ENCODE peak calls at places on chromosomes 4 and X, in nine cellular contexts. S is activated CD8-positive, alpha-beta memory T cell treated with anti-CD3 and anti-CD28 coated beads for 4 hours; Y is substantia nigra; B is gastrocnemius medialis; O is AG08395; W is ureter; J is T follicular helper cell; K is stimulated activated CD4-positive, alpha-beta T cell treated with anti-CD3 and anti-CD28 coated beads, Interleukin-2, amount 100 ng/mL, for 24 hours; C is osteocyte. D is an unnamed sample.
A peak's percentile ranks its signal among the peaks of the same experiment; 100 is the strongest.

GRCh38 chr4:163808091-163808490 is 313.6 kb downstream of the TMA16 start:
- DNase-seq in S (no peak), Y (no peak), B (no peak), O (no peak), W (no peak), J (no peak), K (no peak), C (no peak), D (no peak)

GRCh38 chr4:6633091-6633906 is 7.2 kb upstream of the MRFAP1 start:
- DNase-seq in S (no peak), Y (no peak), B (peak; percentile 24), O (no peak), W (no peak), J (no peak), K (no peak), C (no peak), D (no peak)

GRCh38 chrX:44828008-44828605 is 15.7 kb upstream of the DUSP21 start:
- DNase-seq in S (no peak), Y (no peak), B (peak; percentile 12), O (peak; percentile 75), W (no peak), J (no peak), K (no peak), C (no peak), D (no peak)

GRCh38 chr4:12137556-12137955 is 708.9 kb upstream of the HS3ST1 start:
- DNase-seq in S (no peak), Y (no peak), B (no peak), O (no peak), W (no peak), J (no peak), K (no peak), C (no peak), D (no peak)

GRCh38 chrX:119411959-119412358 is 12.8 kb downstream of the SLC25A43 start:
- DNase-seq in S (no peak), Y (no peak), B (no peak), O (no peak), W (no peak), J (no peak), K (no peak), C (no peak), D (no peak)

GRCh38 chr4:8221476-8221875 is 22.4 kb downstream of the SH3TC1 start:
- DNase-seq in S (no peak), Y (no peak), B (no peak), O (peak; percentile 49), W (no peak), J (no peak), K (no peak), C (no peak), D (no peak)

GRCh38 chrX:139304471-139304870 is 226.1 kb upstream of the F9 start:
- DNase-seq in S (no peak), Y (no peak), B (no peak), O (no peak), W (no peak), J (no peak), K (no peak), C (no peak), D (no peak)

GRCh38 chrX:40155617-40156471 is 58.1 kb upstream of the BCOR start:
- DNase-seq in S (no peak), Y (no peak), B (no peak), O (no peak), W (no peak), J (no peak), K (no peak), C (no peak), D (no peak)